ENCODE peak calls at places on chromosomes 3 and 15, in five cellular contexts. N is posterior vena cava; V is NCI-H226; F is nephron progenitor cell; J is NK-92 treated with Interleukin-12 subunit alpha and Interleukin-12 subunit beta, amount 100 ng/mL, for 24 hours. G is an unnamed sample.
A peak's percentile ranks its signal among the peaks of the same experiment; 100 is the strongest.

GRCh38 chr3:186938716-186939115 is 8.4 kb downstream of the ST6GAL1 start:
- DNase-seq in N (no peak), V (peak; percentile 37), F (no peak), J (no peak), G (no peak)

GRCh38 chr3:9770276-9770812 is 597 bp upstream of the CAMK1 start:
- DNase-seq in N (peak; percentile 95), V (no peak), F (no peak), J (no peak), G (no peak)

GRCh38 chr3:38990621-38991020 is 61.1 kb downstream of the SCN11A start:
- DNase-seq in N (no peak), V (no peak), F (no peak), J (no peak), G (no peak)

GRCh38 chr3:154598166-154598565 is 168.2 kb upstream of the GPR149 start:
- DNase-seq in N (no peak), V (no peak), F (no peak), J (no peak), G (no peak)

GRCh38 chr15:60421544-60421943 is 23.8 kb upstream of the ANXA2 start:
- DNase-seq in N (no peak), V (peak; percentile 93), F (no peak), J (no peak), G (no peak)

GRCh38 chr3:105868450-105868744 is 415 bp downstream of the CBLB start:
- DNase-seq in N (peak; percentile 90), V (no peak), F (peak; percentile 69), J (peak; percentile 51), G (peak; percentile 17)

GRCh38 chr3:172065967-172066762 is 26.8 kb downstream of the FNDC3B start:
- DNase-seq in N (no peak), V (no peak), F (no peak), J (no peak), G (peak; percentile 72)

GRCh38 chr3:148162132-148162531 is 535.6 kb upstream of the AGTR1 start:
- DNase-seq in N (no peak), V (no peak), F (no peak), J (no peak), G (no peak)

GRCh38 chr3:170555329-170555728 is 30.5 kb downstream of the SLC7A14 start:
- DNase-seq in N (no peak), V (peak; percentile 52), F (no peak), J (no peak), G (no peak)